ENCODE peak calls at places on chromosomes 6 and 20, in six cellular contexts. One of them, this sample, is unnamed. For H3K4me1, the result is how much of the 10 kb centered on the place peaks cover.

GRCh38 chr6:139146317-139146726 is 11.4 kb downstream of the HECA start:
- DNase-seq in HCT116: no peak
- DNase-seq in aorta: no peak
- DNase-seq in CD8-positive, alpha-beta memory T cell: no peak
- DNase-seq in adrenal gland: no peak
- DNase-seq in SJSA1: no peak
- DNase-seq in this sample: no peak

GRCh38 chr20:59013959-59014608 is 5.1 kb upstream of the TUBB1 start:
- DNase-seq in HCT116: no peak
- DNase-seq in aorta: peak
- DNase-seq in CD8-positive, alpha-beta memory T cell: no peak
- DNase-seq in adrenal gland: no peak
- DNase-seq in SJSA1: peak
- DNase-seq in this sample: no peak

GRCh38 chr6:116371384-116372209 is 850 bp downstream of the DSE start:
- DNase-seq in HCT116: peak
- DNase-seq in aorta: peak
- DNase-seq in CD8-positive, alpha-beta memory T cell: peak
- DNase-seq in adrenal gland: peak
- DNase-seq in SJSA1: peak
- DNase-seq in this sample: peak

GRCh38 chr6:89776583-89777233 is 42.9 kb downstream of the MDN1 start:
- DNase-seq in HCT116: no peak
- DNase-seq in aorta: no peak
- DNase-seq in CD8-positive, alpha-beta memory T cell: no peak
- DNase-seq in adrenal gland: no peak
- DNase-seq in SJSA1: no peak
- DNase-seq in this sample: no peak

GRCh38 chr20:11274137-11274536 is 600.3 kb upstream of the JAG1 start:
- DNase-seq in HCT116: peak
- DNase-seq in aorta: no peak
- DNase-seq in CD8-positive, alpha-beta memory T cell: no peak
- DNase-seq in adrenal gland: peak
- DNase-seq in SJSA1: peak
- DNase-seq in this sample: peak

GRCh38 chr6:118509009-118509617 is 39.0 kb upstream of the PLN start:
- DNase-seq in HCT116: peak
- DNase-seq in aorta: no peak
- DNase-seq in CD8-positive, alpha-beta memory T cell: no peak
- DNase-seq in adrenal gland: no peak
- DNase-seq in SJSA1: no peak
- DNase-seq in this sample: peak

GRCh38 chr6:132392792-132393191 is 8.5 kb downstream of the MOXD1 start:
- DNase-seq in HCT116: peak
- DNase-seq in aorta: no peak
- DNase-seq in CD8-positive, alpha-beta memory T cell: no peak
- DNase-seq in adrenal gland: no peak
- DNase-seq in SJSA1: no peak
- DNase-seq in this sample: no peak

GRCh38 chr6:5085638-5086293 is 625 bp downstream of the PPP1R3G start:
- DNase-seq in HCT116: no peak
- DNase-seq in aorta: peak
- DNase-seq in CD8-positive, alpha-beta memory T cell: no peak
- DNase-seq in adrenal gland: peak
- DNase-seq in SJSA1: no peak
- DNase-seq in this sample: peak

GRCh38 chr6:109093732-109094131 is 914 bp downstream of the SESN1 start:
- DNase-seq in HCT116: no peak
- DNase-seq in aorta: no peak
- DNase-seq in CD8-positive, alpha-beta memory T cell: no peak
- DNase-seq in adrenal gland: no peak
- DNase-seq in SJSA1: no peak
- DNase-seq in this sample: no peak

GRCh38 chr6:18260448-18261106 is 3.8 kb downstream of the DEK start:
- DNase-seq in HCT116: no peak
- DNase-seq in aorta: no peak
- DNase-seq in CD8-positive, alpha-beta memory T cell: no peak
- DNase-seq in adrenal gland: peak
- DNase-seq in SJSA1: peak
- DNase-seq in this sample: peak

GRCh38 chr6:170075659-170076223 is 215.1 kb downstream of the DLL1 start:
- DNase-seq in HCT116: no peak
- DNase-seq in aorta: peak
- DNase-seq in CD8-positive, alpha-beta memory T cell: no peak
- DNase-seq in adrenal gland: no peak
- DNase-seq in SJSA1: no peak
- DNase-seq in this sample: no peak

GRCh38 chr6:136609878-136610706 is 59.9 kb upstream of the MAP7 start:
- DNase-seq in HCT116: peak
- DNase-seq in aorta: no peak
- DNase-seq in CD8-positive, alpha-beta memory T cell: no peak
- DNase-seq in adrenal gland: peak
- DNase-seq in SJSA1: peak
- DNase-seq in this sample: peak

GRCh38 chr6:132491303-132491702 is 21.6 kb downstream of the STX7 start:
- DNase-seq in HCT116: no peak
- DNase-seq in aorta: peak
- DNase-seq in CD8-positive, alpha-beta memory T cell: no peak
- DNase-seq in adrenal gland: peak
- DNase-seq in SJSA1: no peak
- DNase-seq in this sample: peak

GRCh38 chr6:100175814-100176275 is 181.8 kb upstream of the MCHR2 start:
- DNase-seq in HCT116: no peak
- DNase-seq in aorta: no peak
- DNase-seq in CD8-positive, alpha-beta memory T cell: no peak
- DNase-seq in adrenal gland: no peak
- DNase-seq in SJSA1: peak
- DNase-seq in this sample: no peak

GRCh38 chr20:6838181-6838826 is 70.8 kb downstream of the BMP2 start:
- DNase-seq in HCT116: no peak
- DNase-seq in aorta: no peak
- DNase-seq in CD8-positive, alpha-beta memory T cell: no peak
- DNase-seq in adrenal gland: no peak
- DNase-seq in SJSA1: no peak
- DNase-seq in this sample: no peak

GRCh38 chr20:10733122-10733521 is 59.3 kb upstream of the JAG1 start:
- DNase-seq in HCT116: no peak
- DNase-seq in aorta: no peak
- DNase-seq in CD8-positive, alpha-beta memory T cell: no peak
- DNase-seq in adrenal gland: no peak
- DNase-seq in SJSA1: no peak
- DNase-seq in this sample: no peak

GRCh38 chr6:45026003-45026516 is 302.1 kb upstream of the RUNX2 start:
- DNase-seq in HCT116: no peak
- DNase-seq in aorta: no peak
- DNase-seq in CD8-positive, alpha-beta memory T cell: no peak
- DNase-seq in adrenal gland: no peak
- DNase-seq in SJSA1: no peak
- DNase-seq in this sample: no peak

GRCh38 chr6:138289739-138290138 is 71.4 kb upstream of the PBOV1 start:
- DNase-seq in HCT116: no peak
- DNase-seq in aorta: no peak
- DNase-seq in CD8-positive, alpha-beta memory T cell: no peak
- DNase-seq in adrenal gland: no peak
- DNase-seq in SJSA1: no peak
- DNase-seq in this sample: peak

GRCh38 chr6:42211726-42212125 is 5.9 kb downstream of the MRPS10 start:
- DNase-seq in HCT116: no peak
- DNase-seq in aorta: no peak
- DNase-seq in CD8-positive, alpha-beta memory T cell: no peak
- DNase-seq in adrenal gland: no peak
- DNase-seq in SJSA1: no peak
- DNase-seq in this sample: no peak

GRCh38 chr6:127516676-127517273 is 2.4 kb downstream of the MTCL3 start:
- DNase-seq in HCT116: peak
- DNase-seq in aorta: no peak
- DNase-seq in CD8-positive, alpha-beta memory T cell: peak
- DNase-seq in adrenal gland: no peak
- DNase-seq in SJSA1: no peak
- DNase-seq in this sample: peak

GRCh38 chr20:41086402-41087324 is 50.7 kb upstream of the PLCG1 start:
- DNase-seq in HCT116: no peak
- DNase-seq in aorta: no peak
- DNase-seq in CD8-positive, alpha-beta memory T cell: no peak
- DNase-seq in adrenal gland: no peak
- DNase-seq in SJSA1: no peak
- DNase-seq in this sample: no peak

GRCh38 chr20:56574531-56575142 is 41.6 kb downstream of the FAM209B start:
- DNase-seq in HCT116: no peak
- DNase-seq in aorta: peak
- DNase-seq in CD8-positive, alpha-beta memory T cell: no peak
- DNase-seq in adrenal gland: peak
- DNase-seq in SJSA1: no peak
- DNase-seq in this sample: no peak

GRCh38 chr6:119241124-119241491 is 108.5 kb downstream of the MAN1A1 start:
- DNase-seq in HCT116: no peak
- DNase-seq in aorta: no peak
- DNase-seq in CD8-positive, alpha-beta memory T cell: no peak
- DNase-seq in adrenal gland: no peak
- DNase-seq in SJSA1: no peak
- DNase-seq in this sample: peak

GRCh38 chr6:135739288-135739687 is 112.2 kb upstream of the PDE7B start:
- DNase-seq in HCT116: no peak
- DNase-seq in aorta: no peak
- DNase-seq in CD8-positive, alpha-beta memory T cell: no peak
- DNase-seq in adrenal gland: no peak
- DNase-seq in SJSA1: no peak
- DNase-seq in this sample: no peak

GRCh38 chr20:38151455-38151854 is 13.6 kb downstream of the TGM2 start:
- DNase-seq in HCT116: no peak
- DNase-seq in aorta: no peak
- DNase-seq in CD8-positive, alpha-beta memory T cell: no peak
- DNase-seq in adrenal gland: no peak
- DNase-seq in SJSA1: no peak
- DNase-seq in this sample: no peak

GRCh38 chr6:423062-423798 is 31.7 kb downstream of the IRF4 start:
- DNase-seq in HCT116: no peak
- DNase-seq in aorta: no peak
- DNase-seq in CD8-positive, alpha-beta memory T cell: no peak
- DNase-seq in adrenal gland: no peak
- DNase-seq in SJSA1: no peak
- DNase-seq in this sample: no peak

GRCh38 chr20:22389836-22390542 is 194.4 kb downstream of the FOXA2 start:
- DNase-seq in HCT116: peak
- DNase-seq in aorta: no peak
- DNase-seq in CD8-positive, alpha-beta memory T cell: no peak
- DNase-seq in adrenal gland: no peak
- DNase-seq in SJSA1: peak
- DNase-seq in this sample: peak

GRCh38 chr6:20349225-20349624 is 52.5 kb upstream of the E2F3 start:
- DNase-seq in HCT116: no peak
- DNase-seq in aorta: no peak
- DNase-seq in CD8-positive, alpha-beta memory T cell: no peak
- DNase-seq in adrenal gland: no peak
- DNase-seq in SJSA1: no peak
- DNase-seq in this sample: no peak

GRCh38 chr6:91081452-91082067 is 494.7 kb upstream of the MAP3K7 start:
- DNase-seq in HCT116: peak
- DNase-seq in aorta: no peak
- DNase-seq in CD8-positive, alpha-beta memory T cell: no peak
- DNase-seq in adrenal gland: no peak
- DNase-seq in SJSA1: peak
- DNase-seq in this sample: peak

GRCh38 chr6:157099912-157100593 is 223.3 kb downstream of the TMEM242 start:
- DNase-seq in HCT116: no peak
- DNase-seq in aorta: no peak
- DNase-seq in CD8-positive, alpha-beta memory T cell: peak
- DNase-seq in adrenal gland: no peak
- DNase-seq in SJSA1: no peak
- DNase-seq in this sample: peak

GRCh38 chr20:21615617-21616080 is 89.8 kb upstream of the PAX1 start:
- DNase-seq in HCT116: peak
- DNase-seq in aorta: peak
- DNase-seq in CD8-positive, alpha-beta memory T cell: no peak
- DNase-seq in adrenal gland: peak
- DNase-seq in SJSA1: peak
- DNase-seq in this sample: peak

GRCh38 chr6:140276719-140277118 is 902.3 kb upstream of the CITED2 start:
- DNase-seq in HCT116: no peak
- DNase-seq in aorta: no peak
- DNase-seq in CD8-positive, alpha-beta memory T cell: no peak
- DNase-seq in adrenal gland: no peak
- DNase-seq in SJSA1: no peak
- DNase-seq in this sample: no peak

GRCh38 chr6:80209434-80209833 is 103.0 kb downstream of the BCKDHB start:
- DNase-seq in HCT116: no peak
- DNase-seq in aorta: no peak
- DNase-seq in CD8-positive, alpha-beta memory T cell: no peak
- DNase-seq in adrenal gland: no peak
- DNase-seq in SJSA1: no peak
- DNase-seq in this sample: no peak

GRCh38 chr20:56933331-56933698 is 304.2 kb downstream of the TFAP2C start:
- DNase-seq in HCT116: no peak
- DNase-seq in aorta: no peak
- DNase-seq in CD8-positive, alpha-beta memory T cell: no peak
- DNase-seq in adrenal gland: no peak
- DNase-seq in SJSA1: no peak
- DNase-seq in this sample: no peak

GRCh38 chr6:20168668-20169633 is 43.3 kb downstream of the MBOAT1 start:
- DNase-seq in HCT116: no peak
- DNase-seq in aorta: no peak
- DNase-seq in CD8-positive, alpha-beta memory T cell: no peak
- DNase-seq in adrenal gland: peak
- DNase-seq in SJSA1: no peak
- DNase-seq in this sample: no peak

GRCh38 chr6:43921548-43922422 is 151.8 kb downstream of the VEGFA start:
- DNase-seq in HCT116: no peak
- DNase-seq in aorta: peak
- DNase-seq in CD8-positive, alpha-beta memory T cell: no peak
- DNase-seq in adrenal gland: no peak
- DNase-seq in SJSA1: no peak
- DNase-seq in this sample: no peak
- H3K4me1 ChIP-seq in HCT116: under half
- H3K4me1 ChIP-seq in aorta: under half
- H3K4me1 ChIP-seq in CD8-positive, alpha-beta memory T cell: under half
- H3K4me1 ChIP-seq in adrenal gland: under half
- H3K4me1 ChIP-seq in SJSA1: under half
- H3K4me1 ChIP-seq in this sample: under half

GRCh38 chr6:28400122-28400451 is 540 bp upstream of the ZSCAN12 start:
- DNase-seq in HCT116: no peak
- DNase-seq in aorta: no peak
- DNase-seq in CD8-positive, alpha-beta memory T cell: no peak
- DNase-seq in adrenal gland: no peak
- DNase-seq in SJSA1: no peak
- DNase-seq in this sample: no peak
- H3K27ac ChIP-seq in HCT116: no peak
- H3K27ac ChIP-seq in aorta: no peak
- H3K27ac ChIP-seq in CD8-positive, alpha-beta memory T cell: peak
- H3K27ac ChIP-seq in adrenal gland: no peak
- H3K27ac ChIP-seq in SJSA1: peak
- H3K27ac ChIP-seq in this sample: peak

GRCh38 chr20:50115591-50116367 is 2.8 kb upstream of the UBE2V1 start:
- DNase-seq in HCT116: peak
- DNase-seq in aorta: peak
- DNase-seq in CD8-positive, alpha-beta memory T cell: peak
- DNase-seq in adrenal gland: peak
- DNase-seq in SJSA1: peak
- DNase-seq in this sample: peak
- H3K4me1 ChIP-seq in HCT116: under half
- H3K4me1 ChIP-seq in aorta: under half
- H3K4me1 ChIP-seq in CD8-positive, alpha-beta memory T cell: under half
- H3K4me1 ChIP-seq in adrenal gland: under half
- H3K4me1 ChIP-seq in SJSA1: under half
- H3K4me1 ChIP-seq in this sample: under half

GRCh38 chr6:141790921-141791320 is 341.8 kb upstream of the GJE1 start:
- DNase-seq in HCT116: no peak
- DNase-seq in aorta: no peak
- DNase-seq in CD8-positive, alpha-beta memory T cell: no peak
- DNase-seq in adrenal gland: no peak
- DNase-seq in SJSA1: no peak
- DNase-seq in this sample: no peak
- H3K27ac ChIP-seq in HCT116: no peak
- H3K27ac ChIP-seq in aorta: no peak
- H3K27ac ChIP-seq in CD8-positive, alpha-beta memory T cell: no peak
- H3K27ac ChIP-seq in adrenal gland: no peak
- H3K27ac ChIP-seq in SJSA1: no peak
- H3K27ac ChIP-seq in this sample: no peak

This sample was measured in cardiac muscle cell.